ENCODE peak calls at places on chromosomes 5 and 9, in seven cellular contexts. One of them, this sample, is unnamed.

GRCh38 chr9:105881654-105882349 is 187.5 kb downstream of the TMEM38B start:
- DNase-seq in LoVo: peak
- DNase-seq in NB4: peak
- DNase-seq in NCI-H2081 treated with DMSO at 0.1 percent for 48 hours: no peak
- DNase-seq in endothelial cell: peak
- DNase-seq in amniotic stem cell: peak
- DNase-seq in mesothelial cell of epicardium: peak
- DNase-seq in this sample: peak

GRCh38 chr9:4011062-4011461 is 288.8 kb downstream of the GLIS3 start:
- DNase-seq in LoVo: no peak
- DNase-seq in NB4: no peak
- DNase-seq in NCI-H2081 treated with DMSO at 0.1 percent for 48 hours: no peak
- DNase-seq in endothelial cell: no peak
- DNase-seq in amniotic stem cell: no peak
- DNase-seq in mesothelial cell of epicardium: no peak
- DNase-seq in this sample: no peak

GRCh38 chr5:62778327-62779009 is 199.8 kb downstream of the LRRC70 start:
- DNase-seq in LoVo: no peak
- DNase-seq in NB4: peak
- DNase-seq in NCI-H2081 treated with DMSO at 0.1 percent for 48 hours: no peak
- DNase-seq in endothelial cell: no peak
- DNase-seq in amniotic stem cell: no peak
- DNase-seq in mesothelial cell of epicardium: no peak
- DNase-seq in this sample: no peak

GRCh38 chr9:79858509-79858908 is 286.7 kb downstream of the TLE4 start:
- DNase-seq in LoVo: peak
- DNase-seq in NB4: peak
- DNase-seq in NCI-H2081 treated with DMSO at 0.1 percent for 48 hours: no peak
- DNase-seq in endothelial cell: no peak
- DNase-seq in amniotic stem cell: no peak
- DNase-seq in mesothelial cell of epicardium: no peak
- DNase-seq in this sample: peak

GRCh38 chr9:94919376-94920098 is 193.0 kb downstream of the AOPEP start:
- DNase-seq in LoVo: no peak
- DNase-seq in NB4: no peak
- DNase-seq in NCI-H2081 treated with DMSO at 0.1 percent for 48 hours: no peak
- DNase-seq in endothelial cell: no peak
- DNase-seq in amniotic stem cell: no peak
- DNase-seq in mesothelial cell of epicardium: peak
- DNase-seq in this sample: no peak

GRCh38 chr9:123796073-123796472 is 133.9 kb downstream of the DENND1A start:
- DNase-seq in LoVo: no peak
- DNase-seq in NB4: no peak
- DNase-seq in NCI-H2081 treated with DMSO at 0.1 percent for 48 hours: no peak
- DNase-seq in endothelial cell: no peak
- DNase-seq in amniotic stem cell: no peak
- DNase-seq in mesothelial cell of epicardium: no peak
- DNase-seq in this sample: no peak

GRCh38 chr9:70933318-70933717 is 188.1 kb downstream of the TRPM3 start:
- DNase-seq in LoVo: no peak
- DNase-seq in NB4: no peak
- DNase-seq in NCI-H2081 treated with DMSO at 0.1 percent for 48 hours: no peak
- DNase-seq in endothelial cell: no peak
- DNase-seq in amniotic stem cell: no peak
- DNase-seq in mesothelial cell of epicardium: no peak
- DNase-seq in this sample: no peak

GRCh38 chr5:142922223-142922952 is 152.2 kb downstream of the ARHGAP26 start:
- DNase-seq in LoVo: peak
- DNase-seq in NB4: peak
- DNase-seq in NCI-H2081 treated with DMSO at 0.1 percent for 48 hours: peak
- DNase-seq in endothelial cell: no peak
- DNase-seq in amniotic stem cell: peak
- DNase-seq in mesothelial cell of epicardium: no peak
- DNase-seq in this sample: no peak

GRCh38 chr5:108184940-108185339 is 197.0 kb downstream of the FBXL17 start:
- DNase-seq in LoVo: no peak
- DNase-seq in NB4: no peak
- DNase-seq in NCI-H2081 treated with DMSO at 0.1 percent for 48 hours: no peak
- DNase-seq in endothelial cell: no peak
- DNase-seq in amniotic stem cell: no peak
- DNase-seq in mesothelial cell of epicardium: no peak
- DNase-seq in this sample: no peak

GRCh38 chr5:137887831-137888230 is 1.4 kb upstream of the PKD2L2 start:
- DNase-seq in LoVo: no peak
- DNase-seq in NB4: peak
- DNase-seq in NCI-H2081 treated with DMSO at 0.1 percent for 48 hours: no peak
- DNase-seq in endothelial cell: no peak
- DNase-seq in amniotic stem cell: no peak
- DNase-seq in mesothelial cell of epicardium: no peak
- DNase-seq in this sample: no peak

GRCh38 chr5:66828551-66829421 is 232.6 kb downstream of the MAST4 start:
- DNase-seq in LoVo: no peak
- DNase-seq in NB4: no peak
- DNase-seq in NCI-H2081 treated with DMSO at 0.1 percent for 48 hours: no peak
- DNase-seq in endothelial cell: peak
- DNase-seq in amniotic stem cell: no peak
- DNase-seq in mesothelial cell of epicardium: peak
- DNase-seq in this sample: peak

GRCh38 chr9:87123830-87124229 is 176.5 kb upstream of the GAS1 start:
- DNase-seq in LoVo: no peak
- DNase-seq in NB4: no peak
- DNase-seq in NCI-H2081 treated with DMSO at 0.1 percent for 48 hours: no peak
- DNase-seq in endothelial cell: no peak
- DNase-seq in amniotic stem cell: no peak
- DNase-seq in mesothelial cell of epicardium: no peak
- DNase-seq in this sample: no peak

GRCh38 chr9:75054373-75055001 is 26.4 kb upstream of the CARNMT1 start:
- DNase-seq in LoVo: no peak
- DNase-seq in NB4: no peak
- DNase-seq in NCI-H2081 treated with DMSO at 0.1 percent for 48 hours: no peak
- DNase-seq in endothelial cell: no peak
- DNase-seq in amniotic stem cell: no peak
- DNase-seq in mesothelial cell of epicardium: no peak
- DNase-seq in this sample: no peak

GRCh38 chr9:107513464-107514092 is 24.0 kb upstream of the KLF4 start:
- DNase-seq in LoVo: no peak
- DNase-seq in NB4: peak
- DNase-seq in NCI-H2081 treated with DMSO at 0.1 percent for 48 hours: no peak
- DNase-seq in endothelial cell: no peak
- DNase-seq in amniotic stem cell: no peak
- DNase-seq in mesothelial cell of epicardium: no peak
- DNase-seq in this sample: no peak

GRCh38 chr9:87662808-87663528 is 63.0 kb upstream of the CTSL start:
- DNase-seq in LoVo: peak
- DNase-seq in NB4: peak
- DNase-seq in NCI-H2081 treated with DMSO at 0.1 percent for 48 hours: no peak
- DNase-seq in endothelial cell: peak
- DNase-seq in amniotic stem cell: peak
- DNase-seq in mesothelial cell of epicardium: peak
- DNase-seq in this sample: no peak